ENCODE peak calls at places on chromosomes 4 and X, in ten cellular contexts. W is thoracic aorta; G is CD8-positive, alpha-beta T cell; U is GM12864; S is breast epithelium; D is Peyer's patch; I is body of pancreas; A is kidney epithelial cell; Z is neural progenitor cell; T is choroid plexus epithelial cell. N is an unnamed sample.

GRCh38 chr4:26862381-26862915 is 1.8 kb downstream of the STIM2 start:
- DNase-seq in W (no peak), G (no peak), U (no peak), S (no peak), D (no peak), I (no peak), A (no peak), Z (no peak), T (no peak), N (no peak)

GRCh38 chr4:88033309-88033708 is 25.9 kb downstream of the PKD2 start:
- DNase-seq in W (no peak), G (peak; percentile 19), U (no peak), S (no peak), D (no peak), I (peak; percentile 68), A (no peak), Z (peak; percentile 69), T (peak; percentile 84), N (no peak)

GRCh38 chr4:152032722-152033131 is 271.9 kb upstream of the GATB start:
- DNase-seq in W (peak; percentile 34), G (no peak), U (no peak), S (no peak), D (no peak), I (no peak), A (no peak), Z (no peak), T (peak; percentile 49), N (no peak)

GRCh38 chrX:24934279-24934678 is 81.5 kb downstream of the ARX start:
- DNase-seq in W (no peak), G (no peak), U (no peak), S (no peak), D (no peak), I (no peak), A (no peak), Z (no peak), T (no peak), N (no peak)

GRCh38 chr4:36997727-36998126 is 246.8 kb upstream of the NWD2 start:
- DNase-seq in W (no peak), G (no peak), U (no peak), S (no peak), D (no peak), I (no peak), A (no peak), Z (no peak), T (no peak), N (no peak)

GRCh38 chr4:17166954-17167353 is 268.5 kb upstream of the LDB2 start:
- DNase-seq in W (peak; percentile 2), G (no peak), U (no peak), S (no peak), D (no peak), I (no peak), A (no peak), Z (no peak), T (peak; percentile 27), N (no peak)

GRCh38 chr4:66574145-66574978 is 904.1 kb upstream of the EPHA5 start:
- DNase-seq in W (no peak), G (no peak), U (no peak), S (no peak), D (no peak), I (peak; percentile 25), A (no peak), Z (no peak), T (peak; percentile 71), N (no peak)

GRCh38 chr4:52266537-52267137 is 215.5 kb downstream of the SPATA18 start:
- DNase-seq in W (no peak), G (no peak), U (no peak), S (no peak), D (no peak), I (peak; percentile 66), A (no peak), Z (no peak), T (no peak), N (no peak)

GRCh38 chr4:145618210-145618911 is 824 bp upstream of the MMAA start:
- DNase-seq in W (no peak), G (peak; percentile 17), U (no peak), S (no peak), D (peak; percentile 43), I (no peak), A (no peak), Z (peak; percentile 4), T (peak; percentile 30), N (no peak)

GRCh38 chr4:113375964-113376666 is 326.7 kb downstream of the ANK2 start:
- DNase-seq in W (no peak), G (no peak), U (no peak), S (no peak), D (no peak), I (no peak), A (no peak), Z (no peak), T (no peak), N (no peak)

GRCh38 chr4:152190907-152191306 is 345.0 kb downstream of the FBXW7 start:
- DNase-seq in W (no peak), G (no peak), U (no peak), S (no peak), D (no peak), I (no peak), A (no peak), Z (no peak), T (no peak), N (no peak)

GRCh38 chr4:99832313-99832712 is 15.7 kb downstream of the DAPP1 start:
- DNase-seq in W (no peak), G (no peak), U (no peak), S (no peak), D (no peak), I (no peak), A (no peak), Z (no peak), T (no peak), N (no peak)

GRCh38 chr4:100076753-100077152 is 113.5 kb downstream of the DDIT4L start:
- DNase-seq in W (no peak), G (no peak), U (no peak), S (no peak), D (no peak), I (no peak), A (no peak), Z (no peak), T (no peak), N (no peak)

GRCh38 chrX:57951666-57952319 is 41.5 kb upstream of the ZXDA start:
- DNase-seq in W (no peak), G (no peak), U (no peak), S (peak; percentile 17), D (peak; percentile 64), I (no peak), A (no peak), Z (no peak), T (no peak), N (no peak)

GRCh38 chrX:66203114-66203513 is 39.1 kb downstream of the HEPH start:
- DNase-seq in W (no peak), G (no peak), U (no peak), S (no peak), D (no peak), I (no peak), A (no peak), Z (no peak), T (no peak), N (no peak)

GRCh38 chrX:66200050-66200664 is 36.1 kb downstream of the HEPH start:
- DNase-seq in W (no peak), G (no peak), U (no peak), S (no peak), D (no peak), I (no peak), A (no peak), Z (no peak), T (no peak), N (no peak)

GRCh38 chrX:66200855-66201795 is 37.1 kb downstream of the HEPH start:
- DNase-seq in W (no peak), G (no peak), U (no peak), S (no peak), D (no peak), I (no peak), A (no peak), Z (no peak), T (peak; percentile 42), N (no peak)
- TF ChIP-seq CTCF in W (no peak), G (no peak), U (peak; percentile 20), S (no peak), D (peak; percentile 7), I (peak; percentile 8), A (no peak), Z (peak; percentile 44), T (no peak), N (no peak)

DNA sequence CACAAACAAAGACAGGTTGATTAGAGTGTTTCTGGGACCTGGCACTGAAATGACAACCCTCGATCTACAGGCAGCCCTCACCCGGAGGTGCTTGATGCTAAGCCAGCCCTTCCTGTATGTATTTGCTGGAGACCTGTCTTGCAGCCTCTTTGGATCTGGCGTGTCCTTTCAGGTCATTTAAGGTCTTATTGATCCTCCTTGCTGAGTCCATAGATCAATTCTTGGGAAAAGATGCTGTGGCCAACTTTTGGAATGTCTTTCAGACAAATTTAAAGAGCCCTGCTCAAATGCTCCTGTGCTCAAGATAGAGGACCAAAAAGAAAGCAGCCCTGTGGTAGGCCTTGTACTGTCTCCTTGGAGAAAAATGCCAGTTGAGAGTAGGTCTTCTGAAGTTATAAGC is 6.8 kb upstream of the SETD7 start:
- DNase-seq in W (no peak), G (no peak), U (no peak), S (no peak), D (no peak), I (no peak), A (no peak), Z (no peak), T (no peak), N (no peak)
- TF ChIP-seq CTCF in W (no peak), G (no peak), U (no peak), S (no peak), D (no peak), I (no peak), A (no peak), Z (no peak), T (no peak), N (no peak)

GRCh38 chrX:78139160-78140123 is at the start of gene TAF9B:
- DNase-seq in W (peak; percentile 36), G (peak; percentile 76), U (peak; percentile 27), S (peak; percentile 75), D (peak; percentile 69), I (peak; percentile 84), A (peak; percentile 39), Z (peak; percentile 90), T (peak; percentile 84), N (peak; percentile 64)

GRCh38 chrX:78140206-78140605 is 756 bp upstream of the TAF9B start:
- DNase-seq in W (no peak), G (no peak), U (no peak), S (no peak), D (no peak), I (no peak), A (no peak), Z (no peak), T (no peak), N (no peak)
- TF ChIP-seq CTCF in W (no peak), G (no peak), U (no peak), S (no peak), D (no peak), I (no peak), A (no peak), Z (no peak), T (no peak), N (no peak)

GRCh38 chrX:29044802-29045201 is 457.6 kb downstream of the IL1RAPL1 start:
- DNase-seq in W (no peak), G (no peak), U (no peak), S (no peak), D (no peak), I (no peak), A (no peak), Z (no peak), T (peak; percentile 41), N (no peak)
- TF ChIP-seq CTCF in W (no peak), G (no peak), U (no peak), S (no peak), D (no peak), I (no peak), A (no peak), Z (no peak), T (peak; percentile 53), N (no peak)